ENCODE peak calls at places on chromosomes 2 and 18, in four cellular contexts. S is tibial nerve, B is foreskin fibroblast, O is NB4. W is an unnamed sample.
A peak's percentile ranks its signal among the peaks of the same experiment; 100 is the strongest.

GRCh38 chr2:190359896-190360376 is 16.5 kb downstream of the INPP1 start:
- DNase-seq in S (peak; percentile 35), B (peak; percentile 72), O (no peak), W (peak; percentile 70)

GRCh38 chr2:112644155-112644932 is 1.4 kb upstream of the SLC20A1 start:
- DNase-seq in S (no peak), B (no peak), O (no peak), W (no peak)

GRCh38 chr2:103161456-103162289 is 399.8 kb downstream of the TMEM182 start:
- DNase-seq in S (no peak), B (peak; percentile 7), O (peak; percentile 54), W (no peak)

GRCh38 chr2:235591231-235591730 is 97.4 kb downstream of the AGAP1 start:
- DNase-seq in S (no peak), B (no peak), O (no peak), W (no peak)

GRCh38 chr2:143246815-143247744 is 117.9 kb downstream of the ARHGAP15 start:
- DNase-seq in S (no peak), B (no peak), O (no peak), W (no peak)

GRCh38 chr2:159124441-159124911 is 156.0 kb downstream of the TANC1 start:
- DNase-seq in S (no peak), B (peak; percentile 86), O (peak; percentile 85), W (no peak)

GRCh38 chr2:103174711-103175110 is 412.9 kb downstream of the TMEM182 start:
- DNase-seq in S (no peak), B (no peak), O (no peak), W (no peak)

GRCh38 chr18:54162431-54162830 is 62.0 kb downstream of the MBD2 start:
- DNase-seq in S (no peak), B (peak; percentile 72), O (no peak), W (no peak)

GRCh38 chr18:25113081-25113480 is 238.9 kb downstream of the ZNF521 start:
- DNase-seq in S (no peak), B (no peak), O (no peak), W (no peak)

GRCh38 chr2:186852508-186852907 is 3.5 kb upstream of the ZSWIM2 start:
- DNase-seq in S (no peak), B (no peak), O (no peak), W (no peak)

GRCh38 chr2:32166115-32166549 is 468 bp downstream of the SLC30A6 start:
- DNase-seq in S (no peak), B (no peak), O (no peak), W (no peak)

GRCh38 chr2:167049659-167050058 is 161.4 kb downstream of the XIRP2 start:
- DNase-seq in S (no peak), B (no peak), O (no peak), W (no peak)

GRCh38 chr2:64699712-64700111 is 46.0 kb upstream of the SERTAD2 start:
- DNase-seq in S (no peak), B (no peak), O (peak; percentile 39), W (no peak)

GRCh38 chr18:48031011-48031480 is 100.6 kb upstream of the SMAD2 start:
- DNase-seq in S (no peak), B (peak; percentile 72), O (peak; percentile 54), W (no peak)

GRCh38 chr2:233404227-233404626 is 49.9 kb downstream of the DGKD start:
- DNase-seq in S (no peak), B (peak; percentile 55), O (peak; percentile 63), W (peak; percentile 58)

GRCh38 chr2:44796771-44797170 is 144.7 kb upstream of the SIX3 start:
- DNase-seq in S (no peak), B (no peak), O (no peak), W (no peak)

GRCh38 chr2:135674453-135674852 is 67.2 kb upstream of the UBXN4 start:
- DNase-seq in S (no peak), B (no peak), O (no peak), W (no peak)
- TF ChIP-seq CTCF in S (no peak), B (no peak), O (no peak), W (no peak)

GRCh38 chr2:201413143-201413542 is 38.1 kb downstream of the TRAK2 start:
- DNase-seq in S (no peak), B (no peak), O (no peak), W (no peak)
- H3K4me3 ChIP-seq in S (no peak overlapping the region), B (no peak overlapping the region), O (no peak overlapping the region), W (no peak overlapping the region)

DNA sequence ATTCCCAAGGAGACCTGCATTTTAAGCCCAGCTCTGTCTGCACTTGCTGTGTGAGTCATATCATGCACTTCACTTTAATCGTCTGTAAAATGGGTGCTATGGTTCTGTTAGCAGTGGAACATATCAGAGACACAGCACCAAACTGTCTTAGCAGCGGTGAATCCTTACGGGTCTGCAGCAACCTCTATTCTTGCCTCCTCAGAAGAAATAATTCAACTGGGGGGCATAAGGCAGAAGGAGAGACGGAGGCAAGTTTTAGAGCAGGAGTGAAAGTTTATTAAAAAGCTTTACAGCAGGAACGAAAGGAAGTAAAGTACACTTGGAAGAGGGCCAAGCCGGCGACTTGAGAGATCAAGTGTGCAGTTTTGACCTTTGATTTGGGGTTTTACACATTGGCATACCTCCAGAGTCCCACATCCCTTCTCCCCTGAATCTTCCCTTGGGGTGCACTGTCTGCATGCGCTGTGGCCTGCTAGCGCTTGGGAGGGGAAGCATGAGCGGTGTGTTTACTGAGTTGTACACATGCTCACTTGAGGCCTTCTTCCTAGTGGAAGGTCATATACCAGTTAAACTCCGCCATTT is 109.7 kb downstream of the DDX1 start:
- DNase-seq in S (no peak), B (no peak), O (no peak), W (no peak)
- TF ChIP-seq CTCF in S (no peak), B (no peak), O (no peak), W (no peak)

GRCh38 chr18:5895886-5896740 is 791 bp upstream of the TMEM200C start:
- DNase-seq in S (no peak), B (peak; percentile 33), O (no peak), W (no peak)
- H3K4me3 ChIP-seq in S (peak overlapping the region; percentile 56), B (no peak overlapping the region), O (no peak overlapping the region), W (peak overlapping the region; percentile 42)

GRCh38 chr18:58995663-58996062 is 131.0 kb downstream of the ZNF532 start:
- DNase-seq in S (no peak), B (no peak), O (no peak), W (no peak)

GRCh38 chr18:58996131-58996632 is 131.5 kb downstream of the ZNF532 start:
- DNase-seq in S (no peak), B (peak; percentile 75), O (no peak), W (no peak)

GRCh38 chr18:58997811-58998337 is 133.2 kb downstream of the ZNF532 start:
- DNase-seq in S (no peak), B (peak; percentile 93), O (no peak), W (peak; percentile 58)

GRCh38 chr18:59001166-59001565 is 136.5 kb downstream of the ZNF532 start:
- DNase-seq in S (no peak), B (no peak), O (no peak), W (no peak)

GRCh38 chr18:58998421-58999203 is 133.9 kb downstream of the ZNF532 start:
- DNase-seq in S (peak; percentile 45), B (peak; percentile 83), O (peak; percentile 29), W (peak; percentile 77)
- TF ChIP-seq CTCF in S (no peak), B (no peak), O (no peak), W (peak; percentile 63)

GRCh38 chr2:74648009-74648443 is at the start of gene M1AP:
- DNase-seq in S (no peak), B (peak; percentile 10), O (no peak), W (no peak)
- H3K4me3 ChIP-seq in S (peak within 1 kb of the TSS; percentile 14), B (no peak within 1 kb of the TSS), O (no peak within 1 kb of the TSS), W (no peak within 1 kb of the TSS)

DNA sequence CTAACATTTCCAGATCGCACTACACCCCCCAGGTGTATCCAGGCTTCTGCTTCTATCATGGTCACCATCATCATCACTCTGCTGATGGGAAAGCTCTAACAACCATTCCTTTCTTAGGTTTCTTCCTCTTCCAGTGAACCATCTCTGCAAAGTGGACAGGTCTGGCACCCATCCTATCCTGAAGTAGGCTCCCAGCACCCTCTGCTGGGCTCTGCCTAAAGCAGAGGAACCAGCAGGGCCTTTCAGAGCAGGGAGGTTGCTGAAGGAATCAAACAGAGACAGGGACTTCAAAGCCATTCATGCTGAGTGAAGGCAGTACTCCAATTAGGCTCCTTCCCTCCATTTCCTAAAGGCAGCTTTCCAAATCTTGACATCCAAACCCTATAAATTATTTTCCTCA is 27.2 kb upstream of the SATB2 start:
- DNase-seq in S (no peak), B (peak; percentile 31), O (peak; percentile 47), W (no peak)
- TF ChIP-seq CTCF in S (no peak), B (peak; percentile 32), O (peak; percentile 26), W (no peak)

W was measured in gastrocnemius medialis.